ENCODE peak calls at places on chromosomes 3 and 15, in four cellular contexts. F is neural crest cell, H is GM12878, Y is fibroblast of lung. K is an unnamed sample.

GRCh38 chr3:107240183-107241091 is 136.8 kb upstream of the CCDC54 start:
- DNase-seq in Y (peak; percentile 69), F (peak; percentile 64), H (peak; percentile 24), K (peak; percentile 93)

GRCh38 chr15:85167568-85167967 is 185.9 kb downstream of the PDE8A start:
- DNase-seq in H (no peak), F (no peak), Y (no peak), K (no peak)

GRCh38 chr3:24278526-24278925 is 216.1 kb downstream of the THRB start:
- DNase-seq in F (no peak), H (no peak), Y (no peak), K (no peak)

GRCh38 chr15:70323111-70323851 is 225.6 kb upstream of the TLE3 start:
- DNase-seq in F (no peak), H (no peak), Y (peak; percentile 75), K (peak; percentile 73)

GRCh38 chr3:198108756-198109155 is 148.7 kb downstream of the LMLN start:
- DNase-seq in Y (no peak), H (no peak), F (no peak), K (no peak)

GRCh38 chr3:184756151-184756681 is 44.4 kb upstream of the MAGEF1 start:
- DNase-seq in H (no peak), F (no peak), Y (no peak), K (no peak)

GRCh38 chr3:144810150-144810549 is 838.5 kb downstream of the DIPK2A start:
- DNase-seq in H (peak; percentile 17), F (no peak), Y (no peak), K (no peak)

GRCh38 chr3:30644615-30645014 is 38.2 kb downstream of the TGFBR2 start:
- DNase-seq in F (no peak), H (no peak), Y (peak; percentile 77), K (no peak)

GRCh38 chr15:37900286-37901221 is 33.9 kb upstream of the TMCO5A start:
- DNase-seq in H (no peak), F (no peak), Y (peak; percentile 64), K (no peak)

GRCh38 chr3:37114251-37115145 is 59.9 kb downstream of the LRRFIP2 start:
- DNase-seq in Y (peak; percentile 91), H (no peak), F (no peak), K (no peak)

GRCh38 chr3:172688588-172688987 is 22.3 kb downstream of the NCEH1 start:
- DNase-seq in H (no peak), Y (no peak), F (no peak), K (no peak)

GRCh38 chr15:88401972-88402656 is 65.1 kb downstream of the MRPL46 start:
- DNase-seq in Y (no peak), H (no peak), F (no peak), K (peak; percentile 74)

GRCh38 chr3:127452321-127452821 is 138.2 kb downstream of the TPRA1 start:
- DNase-seq in F (no peak), H (no peak), Y (no peak), K (peak; percentile 78)

GRCh38 chr15:91917991-91918390 is 64.5 kb downstream of the SLCO3A1 start:
- DNase-seq in Y (no peak), H (no peak), F (no peak), K (no peak)

GRCh38 chr15:78438595-78439285 is 724 bp downstream of the IREB2 start:
- DNase-seq in F (peak; percentile 40), H (no peak), Y (peak; percentile 52), K (peak; percentile 66)

GRCh38 chr3:41200669-41201021 is 1.3 kb downstream of the CTNNB1 start:
- DNase-seq in F (peak; percentile 23), H (no peak), Y (peak; percentile 80), K (no peak)

GRCh38 chr3:180523040-180523439 is 78.9 kb upstream of the TTC14 start:
- DNase-seq in H (no peak), F (no peak), Y (no peak), K (no peak)

GRCh38 chr3:81744366-81744765 is 17.1 kb downstream of the GBE1 start:
- DNase-seq in Y (peak; percentile 97), H (no peak), F (no peak), K (no peak)

GRCh38 chr3:122353901-122354401 is 28.9 kb downstream of the CSTA start:
- DNase-seq in F (no peak), H (no peak), Y (no peak), K (no peak)

GRCh38 chr15:45958924-45959323 is 324.1 kb downstream of the SQOR start:
- DNase-seq in H (no peak), F (no peak), Y (no peak), K (no peak)

GRCh38 chr15:57866149-57866736 is 159.7 kb downstream of the POLR2M start:
- DNase-seq in F (peak; percentile 49), Y (peak; percentile 15), H (no peak), K (no peak)

GRCh38 chr15:63380828-63381282 is 791 bp downstream of the CA12 start:
- DNase-seq in H (no peak), Y (peak; percentile 58), F (no peak), K (no peak)

GRCh38 chr3:43236008-43236407 is 50.3 kb upstream of the SNRK start:
- DNase-seq in H (no peak), F (no peak), Y (no peak), K (no peak)

GRCh38 chr15:89820651-89821611 is 6.3 kb upstream of the ANPEP start:
- DNase-seq in F (no peak), Y (peak; percentile 76), H (no peak), K (no peak)

GRCh38 chr3:169687603-169688002 is 24.1 kb upstream of the MECOM start:
- DNase-seq in Y (no peak), F (no peak), H (no peak), K (no peak)

GRCh38 chr15:68616397-68616796 is 37.6 kb downstream of the CORO2B start:
- DNase-seq in F (no peak), H (no peak), Y (peak; percentile 59), K (no peak)

GRCh38 chr3:123300056-123300455 is 98.3 kb downstream of the SEC22A start:
- DNase-seq in H (no peak), Y (no peak), F (no peak), K (no peak)

GRCh38 chr15:84992157-84992940 is 10.7 kb downstream of the PDE8A start:
- DNase-seq in Y (peak; percentile 94), H (no peak), F (no peak), K (no peak)

GRCh38 chr15:85755942-85756341 is 38.8 kb downstream of the KLHL25 start:
- DNase-seq in H (no peak), Y (no peak), F (no peak), K (no peak)

GRCh38 chr3:33581666-33582065 is 136.4 kb downstream of the CLASP2 start:
- DNase-seq in F (no peak), Y (no peak), H (no peak), K (no peak)

GRCh38 chr3:57959407-57960173 is 48.6 kb upstream of the FLNB start:
- DNase-seq in F (no peak), H (no peak), Y (peak; percentile 81), K (no peak)

GRCh38 chr3:168608926-168609325 is 513.2 kb upstream of the GOLIM4 start:
- DNase-seq in Y (no peak), F (no peak), H (no peak), K (no peak)

GRCh38 chr3:30355622-30356021 is 250.8 kb upstream of the TGFBR2 start:
- DNase-seq in F (no peak), H (no peak), Y (peak; percentile 87), K (no peak)

GRCh38 chr15:90082140-90082713 is 20.0 kb downstream of the IDH2 start:
- DNase-seq in F (no peak), H (no peak), Y (no peak), K (no peak)

DNA sequence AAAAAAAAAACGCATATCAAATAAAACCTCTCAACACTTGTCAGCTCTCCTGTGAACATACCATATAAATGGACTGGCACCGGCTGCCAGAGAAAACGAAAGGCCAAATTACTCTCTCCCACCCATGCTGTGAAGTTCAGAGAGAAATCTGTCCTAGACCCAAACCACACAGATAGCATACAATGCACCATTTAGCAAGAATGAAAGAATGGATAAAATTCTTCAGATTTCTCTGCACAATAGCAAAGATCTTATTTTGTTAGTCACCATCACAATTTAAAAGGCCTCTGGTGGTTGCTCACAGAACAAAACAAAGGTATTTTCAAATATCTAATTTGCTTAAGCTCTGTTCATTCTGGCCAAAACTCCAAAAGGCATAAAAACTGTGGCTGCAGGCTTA is 93.9 kb upstream of the BHLHE40 start:
- DNase-seq in Y (peak; percentile 89), F (no peak), H (no peak), K (no peak)
- TF ChIP-seq CTCF in Y (no peak), F (no peak), H (no peak), K (no peak)

GRCh38 chr15:73994419-73994883 is at the start of gene PML:
- DNase-seq in F (peak; percentile 86), Y (peak; percentile 94), H (peak; percentile 74), K (peak; percentile 96)

GRCh38 chr15:73994912-73995622 is 551 bp downstream of the PML start:
- DNase-seq in H (no peak), F (no peak), Y (peak; percentile 29), K (peak; percentile 73)

GRCh38 chr15:73997986-73998385 is 3.5 kb downstream of the PML start:
- DNase-seq in Y (no peak), H (no peak), F (no peak), K (no peak)

GRCh38 chr15:73996267-73996666 is 1.8 kb downstream of the PML start:
- DNase-seq in H (no peak), Y (no peak), F (no peak), K (no peak)

DNA sequence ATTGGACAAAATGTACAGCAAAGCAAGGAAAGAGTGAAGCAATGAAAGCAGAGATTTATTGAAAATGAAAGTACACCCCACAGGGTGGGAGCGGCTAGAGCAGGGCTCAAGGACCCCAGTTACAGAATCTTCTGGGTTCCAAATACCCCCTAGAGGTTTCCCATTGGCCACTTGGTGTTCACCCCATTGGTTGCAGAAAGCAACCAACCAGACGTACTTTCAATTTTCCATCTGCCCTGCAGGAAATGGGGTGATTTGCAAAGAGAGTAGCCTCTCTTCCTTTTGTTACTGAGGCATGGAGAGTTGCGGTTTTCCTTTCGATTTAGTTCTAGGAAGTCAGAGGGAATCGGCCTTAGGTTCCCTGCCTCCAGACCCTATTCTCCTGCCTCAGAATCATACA is 2.4 kb downstream of the PML start:
- DNase-seq in F (no peak), Y (no peak), H (no peak), K (no peak)
- TF ChIP-seq CTCF in F (no peak), Y (no peak), H (no peak), K (no peak)

DNA sequence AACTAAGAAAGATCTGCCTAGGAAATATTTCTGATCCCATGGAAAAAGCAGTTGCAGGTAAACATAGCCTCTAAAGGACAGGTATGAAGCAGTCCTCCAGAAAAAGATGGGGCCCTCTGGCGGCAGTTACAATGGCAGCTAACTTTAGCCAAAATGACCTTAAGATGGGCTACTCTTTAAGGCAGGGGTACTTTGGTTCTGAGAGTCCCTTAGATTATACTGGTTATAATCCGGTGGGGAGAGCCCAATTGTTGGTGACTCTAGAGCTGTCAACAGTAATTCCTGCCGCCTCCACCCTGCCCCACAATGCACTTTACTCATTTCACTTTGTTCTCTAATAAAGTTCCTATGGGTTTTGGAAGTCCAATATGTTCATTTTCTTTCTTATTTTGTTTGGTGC is 412.8 kb upstream of the WNT5A start:
- DNase-seq in F (no peak), H (no peak), Y (no peak), K (no peak)
- TF ChIP-seq CTCF in F (peak; percentile 59), H (no peak), Y (peak; percentile 20), K (peak; percentile 50)

GRCh38 chr3:161854232-161854771 is 357.7 kb downstream of the OTOL1 start:
- DNase-seq in Y (peak; percentile 93), F (peak; percentile 26), H (no peak), K (no peak)
- TF ChIP-seq CTCF in Y (no peak), F (peak; percentile 54), H (peak; percentile 30), K (peak; percentile 45)

GRCh38 chr3:54223063-54223462 is 100.7 kb downstream of the CACNA2D3 start:
- DNase-seq in F (no peak), H (no peak), Y (no peak), K (no peak)
- TF ChIP-seq CTCF in F (no peak), H (no peak), Y (no peak), K (no peak)